ENCODE peak calls at places on chromosomes 12 and 14, in seven cellular contexts. I is right cardiac atrium, R is heart right ventricle, Z is OCI-LY7, C is fibroblast of lung, P is left lung, H is ascending aorta. B is an unnamed sample. For H3K9me3, the result is how much of the 10 kb centered on the place peaks cover.

GRCh38 chr12:71186571-71187288 is 28.9 kb upstream of the TSPAN8 start:
- DNase-seq in H (no peak), C (peak), I (no peak), R (no peak), P (no peak), Z (no peak), B (no peak)

GRCh38 chr14:21087294-21088091 is 11.0 kb downstream of the ZNF219 start:
- DNase-seq in P (peak), H (no peak), R (no peak), Z (peak), I (peak), C (peak), B (peak)

GRCh38 chr12:18975933-18976332 is 153.6 kb upstream of the PLEKHA5 start:
- DNase-seq in R (no peak), H (no peak), C (no peak), I (no peak), P (no peak), Z (no peak), B (no peak)

GRCh38 chr12:93484315-93484981 is 17.1 kb downstream of the MRPL42 start:
- DNase-seq in H (no peak), I (no peak), Z (no peak), P (no peak), R (no peak), C (peak), B (no peak)

GRCh38 chr14:70097576-70098256 is 91.0 kb downstream of the SLC8A3 start:
- DNase-seq in Z (no peak), P (no peak), I (no peak), R (no peak), C (no peak), H (no peak), B (no peak)

GRCh38 chr14:97407701-97408407 is 610.7 kb downstream of the VRK1 start:
- DNase-seq in Z (no peak), C (no peak), I (no peak), H (no peak), R (no peak), P (no peak), B (no peak)

GRCh38 chr12:117878598-117878997 is 90.2 kb downstream of the KSR2 start:
- DNase-seq in P (no peak), R (no peak), Z (no peak), I (no peak), C (no peak), H (no peak), B (no peak)

GRCh38 chr12:402127-402456 is 648 bp downstream of the CCDC77 start:
- DNase-seq in P (no peak), C (peak), I (no peak), R (no peak), H (no peak), Z (peak), B (no peak)

GRCh38 chr14:88490168-88490567 is 64.6 kb downstream of the PTPN21 start:
- DNase-seq in R (no peak), H (no peak), P (no peak), I (no peak), Z (no peak), C (no peak), B (no peak)

GRCh38 chr12:45575823-45576448 is 153.6 kb upstream of the ARID2 start:
- DNase-seq in H (no peak), I (no peak), P (no peak), C (no peak), Z (peak), R (no peak), B (no peak)

GRCh38 chr12:56014205-56014604 is 6.6 kb upstream of the IKZF4 start:
- DNase-seq in P (no peak), Z (no peak), H (no peak), C (no peak), I (no peak), R (no peak), B (no peak)

GRCh38 chr14:75757644-75758402 is 96.8 kb downstream of the TTLL5 start:
- DNase-seq in C (no peak), R (no peak), H (no peak), I (no peak), P (no peak), Z (no peak), B (no peak)

GRCh38 chr12:25864287-25864686 is 94.2 kb upstream of the RASSF8 start:
- DNase-seq in R (no peak), I (no peak), H (no peak), Z (no peak), C (no peak), P (no peak), B (no peak)

GRCh38 chr14:38098074-38098846 is 109.4 kb upstream of the SSTR1 start:
- DNase-seq in R (no peak), Z (no peak), I (no peak), H (no peak), P (no peak), C (peak), B (no peak)

GRCh38 chr14:81859071-81859470 is 325.4 kb upstream of the SEL1L start:
- DNase-seq in H (no peak), R (no peak), I (no peak), P (no peak), Z (no peak), C (no peak), B (no peak)

GRCh38 chr14:101635238-101636080 is 74.2 kb downstream of the DIO3 start:
- DNase-seq in Z (no peak), C (no peak), H (no peak), R (no peak), P (peak), I (no peak), B (no peak)

GRCh38 chr12:28237423-28237822 is 47.2 kb downstream of the CCDC91 start:
- DNase-seq in P (no peak), H (no peak), C (no peak), Z (no peak), R (no peak), I (no peak), B (no peak)

GRCh38 chr14:38884109-38884508 is 218.9 kb downstream of the SEC23A start:
- DNase-seq in R (no peak), H (no peak), I (no peak), C (no peak), P (no peak), Z (no peak), B (no peak)

GRCh38 chr14:90301580-90302181 is 30.1 kb downstream of the NRDE2 start:
- DNase-seq in C (peak), I (no peak), H (no peak), Z (peak), R (no peak), P (no peak), B (no peak)

GRCh38 chr14:54854181-54854580 is 48.4 kb downstream of the GCH1 start:
- DNase-seq in H (no peak), I (no peak), R (no peak), P (no peak), Z (peak), C (no peak), B (no peak)

GRCh38 chr14:33692762-33693161 is 258.1 kb downstream of the EGLN3 start:
- DNase-seq in C (peak), I (no peak), R (no peak), H (no peak), P (no peak), Z (no peak), B (no peak)

GRCh38 chr12:26987634-26988424 is 26.4 kb downstream of the TM7SF3 start:
- DNase-seq in Z (no peak), R (no peak), P (no peak), H (no peak), I (no peak), C (peak), B (no peak)

GRCh38 chr12:116878567-116879508 is 2.4 kb downstream of the HRK start:
- DNase-seq in C (peak), I (no peak), R (no peak), H (no peak), P (peak), Z (no peak), B (no peak)

GRCh38 chr12:20588057-20588456 is 107.1 kb upstream of the SLCO1C1 start:
- DNase-seq in P (no peak), R (no peak), H (no peak), I (no peak), C (no peak), Z (no peak), B (no peak)

GRCh38 chr14:37903561-37904191 is 304.0 kb upstream of the SSTR1 start:
- DNase-seq in C (peak), Z (peak), I (no peak), R (no peak), P (no peak), H (no peak), B (no peak)

GRCh38 chr12:92145481-92145730 is 240 bp downstream of the BTG1 start:
- DNase-seq in H (no peak), I (peak), C (no peak), P (no peak), Z (no peak), R (no peak), B (no peak)

GRCh38 chr14:68939893-68940613 is 39.0 kb downstream of the ACTN1 start:
- DNase-seq in H (peak), R (peak), C (peak), I (peak), Z (no peak), P (no peak), B (no peak)

GRCh38 chr12:55142896-55143870 is 17.0 kb downstream of the OR9K2 start:
- DNase-seq in Z (peak), C (peak), R (no peak), P (no peak), I (no peak), H (no peak), B (peak)

GRCh38 chr12:95424271-95424994 is 49.5 kb upstream of the METAP2 start:
- DNase-seq in R (no peak), I (no peak), C (no peak), P (no peak), Z (no peak), H (no peak), B (no peak)

GRCh38 chr14:49173765-49174373 is 412.3 kb downstream of the RPS29 start:
- DNase-seq in R (no peak), Z (peak), I (peak), H (no peak), P (no peak), C (peak), B (no peak)

GRCh38 chr12:2783936-2784600 is 10.7 kb upstream of the FKBP4 start:
- DNase-seq in H (peak), C (peak), R (peak), I (peak), P (peak), Z (peak), B (peak)

GRCh38 chr14:37195327-37195726 is 2.4 kb upstream of the MIPOL1 start:
- DNase-seq in R (no peak), I (no peak), H (no peak), C (peak), Z (no peak), P (no peak), B (no peak)

GRCh38 chr14:100664234-100664633 is 62.5 kb upstream of the DLK1 start:
- DNase-seq in I (no peak), C (no peak), R (no peak), Z (no peak), P (no peak), H (no peak), B (no peak)

GRCh38 chr12:26032290-26032689 is 73.8 kb downstream of the RASSF8 start:
- DNase-seq in R (no peak), C (no peak), I (no peak), Z (no peak), P (no peak), H (no peak), B (no peak)

GRCh38 chr12:28905220-28905940 is 243.7 kb upstream of the FAR2 start:
- DNase-seq in R (no peak), C (no peak), H (no peak), I (no peak), P (no peak), Z (no peak), B (no peak)

GRCh38 chr12:79347852-79348251 is 342.9 kb downstream of the PAWR start:
- DNase-seq in R (no peak), I (no peak), P (no peak), C (no peak), H (no peak), Z (no peak), B (no peak)

GRCh38 chr12:105455250-105455649 is 124.8 kb downstream of the C12orf75 start:
- DNase-seq in R (no peak), Z (no peak), I (no peak), P (no peak), H (no peak), C (no peak), B (no peak)

GRCh38 chr12:20631711-20632110 is 63.4 kb upstream of the SLCO1C1 start:
- DNase-seq in H (no peak), Z (no peak), C (peak), R (no peak), I (no peak), P (no peak), B (no peak)

GRCh38 chr14:60196291-60196690 is 31.1 kb upstream of the DHRS7 start:
- DNase-seq in P (no peak), I (no peak), R (no peak), C (no peak), H (no peak), Z (no peak), B (no peak)

GRCh38 chr12:131124487-131125280 is 171.0 kb downstream of the ADGRD1 start:
- DNase-seq in Z (no peak), H (peak), R (no peak), P (no peak), I (no peak), C (no peak), B (no peak)
- H3K9me3 ChIP-seq in Z (under half), H (under half), R (under half), P (under half), I (under half), C (under half), B (under half)

DNA sequence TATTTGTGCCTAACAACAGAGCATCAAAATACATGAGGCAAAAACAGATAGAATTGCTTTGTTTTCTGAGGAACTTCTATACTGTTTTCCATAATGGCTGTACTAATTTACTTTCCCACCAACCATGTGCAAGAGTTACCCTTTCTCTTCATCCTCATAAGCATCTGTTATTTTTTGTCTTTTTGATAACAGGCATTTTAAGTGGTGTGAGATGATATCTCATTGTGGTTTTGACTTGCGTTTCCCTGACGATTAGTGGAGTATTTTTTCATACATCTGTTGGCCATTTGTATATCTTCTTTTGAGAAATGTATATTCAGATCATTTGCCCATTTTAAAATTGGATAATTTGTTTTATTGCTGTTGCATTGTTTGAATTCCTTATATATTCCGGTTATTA is 10.3 kb upstream of the HMGA2 start:
- DNase-seq in Z (no peak), P (no peak), C (no peak), I (no peak), H (no peak), R (no peak), B (no peak)
- H3K9me3 ChIP-seq in Z (under half), P (under half), C (under half), I (under half), H (under half), R (under half), B (under half)

GRCh38 chr12:49325606-49326005 is 2.6 kb downstream of the TROAP start:
- DNase-seq in I (no peak), Z (no peak), C (no peak), P (no peak), H (no peak), R (no peak), B (no peak)
- H3K9me3 ChIP-seq in I (under half), Z (under half), C (under half), P (under half), H (under half), R (under half), B (under half)

DNA sequence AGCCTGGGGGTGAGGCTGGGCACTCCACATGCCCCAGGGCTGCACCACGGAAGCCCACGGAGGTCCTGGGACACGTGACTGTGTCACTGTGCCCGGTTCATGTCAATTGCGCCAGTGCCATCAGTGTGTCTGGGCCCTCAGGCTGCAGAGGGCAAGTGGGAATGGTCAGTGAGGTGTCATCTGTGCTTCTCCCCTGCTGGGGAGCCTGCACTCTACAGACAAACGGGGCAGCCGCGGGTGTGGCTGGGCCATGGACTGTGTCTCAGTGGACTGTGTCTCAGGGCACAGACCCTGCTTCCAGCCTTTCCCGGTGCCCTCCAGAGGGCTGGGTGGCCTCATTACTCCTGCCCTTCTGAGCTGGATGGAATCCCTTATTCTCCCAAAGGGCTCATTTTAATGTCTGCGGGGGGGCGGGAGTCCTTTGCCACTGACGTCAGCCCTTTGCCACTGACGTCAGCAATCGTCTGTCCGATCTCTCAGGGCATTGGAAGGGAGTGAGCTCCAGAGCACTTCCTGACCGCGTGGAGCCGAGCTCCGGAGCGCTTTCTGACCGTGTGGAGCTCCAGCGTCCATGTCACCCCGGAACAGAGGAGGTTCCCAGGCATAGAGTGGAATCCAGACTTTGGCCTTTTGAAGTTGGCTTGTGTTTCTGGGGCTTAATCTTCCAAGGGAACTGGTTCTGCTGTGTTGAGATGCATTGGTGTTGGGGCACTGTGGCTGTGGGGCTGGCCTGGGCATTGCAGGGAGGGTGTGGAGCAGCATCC is 72.4 kb downstream of the ADGRD1 start:
- DNase-seq in H (no peak), R (no peak), C (no peak), P (peak), I (peak), Z (no peak), B (no peak)
- H3K9me3 ChIP-seq in H (under half), R (under half), C (under half), P (under half), I (under half), Z (under half), B (under half)

DNA sequence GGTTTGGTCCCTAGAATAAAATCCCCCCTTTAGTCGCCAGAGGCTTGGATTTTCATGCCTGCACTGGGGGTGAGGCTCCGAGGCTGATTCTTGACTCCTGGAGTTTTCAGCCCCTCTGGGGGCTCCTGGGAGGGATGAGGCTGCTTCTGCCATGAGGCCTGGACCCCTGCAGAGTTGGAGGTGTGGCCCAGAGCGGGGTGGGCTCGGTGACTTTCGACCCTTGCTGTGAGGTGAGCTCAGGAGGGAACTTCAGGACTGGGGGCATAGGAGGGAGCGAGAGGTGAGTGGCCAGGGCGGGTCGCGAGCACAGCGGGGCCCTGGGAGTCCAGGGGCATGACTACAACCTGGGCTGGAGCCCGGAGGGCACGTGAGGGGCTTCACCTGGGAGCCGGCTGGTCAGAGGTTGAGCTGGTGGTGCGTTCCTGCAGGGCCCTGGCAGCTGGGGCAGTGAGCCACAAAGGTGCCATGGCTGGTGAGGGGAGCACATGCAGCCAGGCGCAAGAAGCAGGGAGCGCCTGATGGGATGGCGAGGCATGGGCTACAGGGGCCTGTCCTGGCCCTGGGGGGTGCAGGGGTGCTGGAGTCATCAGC is 168.2 kb downstream of the KIF26A start:
- DNase-seq in C (no peak), Z (no peak), H (no peak), I (no peak), P (peak), R (no peak), B (no peak)
- H3K9me3 ChIP-seq in C (under half), Z (under half), H (under half), I (under half), P (under half), R (under half), B (under half)

GRCh38 chr12:57182918-57183575 is 33.5 kb upstream of the NXPH4 start:
- DNase-seq in P (no peak), R (peak), H (peak), I (peak), C (peak), Z (peak), B (peak)
- H3K9me3 ChIP-seq in P (under half), R (under half), H (under half), I (under half), C (under half), Z (under half), B (under half)

GRCh38 chr12:132940071-132940719 is 15.9 kb downstream of the ZNF605 start:
- DNase-seq in R (no peak), I (no peak), Z (no peak), H (no peak), P (no peak), C (no peak), B (no peak)
- H3K9me3 ChIP-seq in R (under half), I (under half), Z (under half), H (half or more), P (half or more), C (under half), B (under half)

DNA sequence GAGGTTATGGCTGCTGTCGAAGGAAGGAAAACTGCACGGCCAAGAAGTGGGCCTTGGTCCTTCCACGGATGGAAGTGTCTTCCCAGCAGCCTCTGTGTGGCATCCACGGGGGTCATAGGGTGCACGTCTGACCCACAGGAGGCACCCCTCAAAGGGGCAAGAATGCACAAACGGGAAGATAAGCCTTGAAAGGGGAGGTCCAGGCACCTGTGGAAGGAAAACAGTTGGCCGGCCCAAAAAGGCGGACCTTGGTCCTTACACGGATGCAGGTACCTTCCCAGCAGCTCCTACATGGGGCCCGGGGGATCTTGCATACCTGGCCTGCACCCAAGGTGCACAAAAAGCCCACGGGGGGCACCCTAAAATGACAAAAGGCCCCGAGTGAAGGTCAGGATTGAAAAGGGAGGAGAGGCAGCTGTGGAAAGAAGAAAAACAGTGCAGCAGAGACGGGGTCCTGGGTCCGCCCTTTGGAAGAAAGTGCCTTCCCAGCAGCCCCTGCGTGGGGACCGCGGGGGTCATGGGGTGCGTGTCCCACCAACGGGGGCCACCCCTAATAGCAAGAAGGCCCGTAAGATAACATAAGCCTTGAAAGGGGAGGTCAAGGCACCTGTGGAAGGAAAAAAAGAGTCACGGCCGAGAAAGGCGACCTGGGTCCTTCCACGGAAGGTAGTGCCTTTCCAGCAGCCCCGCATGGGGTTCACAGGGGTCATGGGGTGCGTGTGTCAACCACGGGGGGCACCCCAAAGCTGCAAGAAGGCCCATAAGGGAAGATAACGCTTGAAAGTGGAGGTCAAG is 276.1 kb downstream of the ALG10 start:
- DNase-seq in I (peak), P (peak), R (peak), C (no peak), H (no peak), Z (no peak), B (no peak)
- H3K9me3 ChIP-seq in I (under half), P (half or more), R (under half), C (under half), H (under half), Z (under half), B (under half)